ENCODE peak calls at places on chromosome 3, in nine cellular contexts. One of them, this sample, is unnamed. For H3K9me3, the result is how much of the 10 kb centered on the place peaks cover.

GRCh38 chr3:66712210-66712609 is 211.4 kb upstream of the LRIG1 start:
- DNase-seq in neural progenitor cell: no peak
- DNase-seq in endothelial cell of umbilical vein: no peak
- DNase-seq in breast epithelium: no peak
- DNase-seq in stomach: no peak
- DNase-seq in psoas muscle: no peak
- DNase-seq in fibroblast of lung: no peak
- DNase-seq in DND-41: no peak
- DNase-seq in ovary: no peak
- DNase-seq in this sample: no peak

GRCh38 chr3:185900228-185900627 is 37.6 kb downstream of the TRA2B start:
- DNase-seq in neural progenitor cell: no peak
- DNase-seq in fibroblast of lung: peak
- DNase-seq in DND-41: no peak
- DNase-seq in ovary: no peak
- DNase-seq in stomach: no peak
- DNase-seq in psoas muscle: peak
- DNase-seq in endothelial cell of umbilical vein: peak
- DNase-seq in breast epithelium: peak
- DNase-seq in this sample: no peak

GRCh38 chr3:86109434-86109833 is 881.5 kb downstream of the VGLL3 start:
- DNase-seq in stomach: no peak
- DNase-seq in psoas muscle: no peak
- DNase-seq in fibroblast of lung: no peak
- DNase-seq in breast epithelium: no peak
- DNase-seq in neural progenitor cell: no peak
- DNase-seq in endothelial cell of umbilical vein: no peak
- DNase-seq in ovary: no peak
- DNase-seq in DND-41: no peak
- DNase-seq in this sample: no peak

GRCh38 chr3:79461129-79461792 is 306.5 kb downstream of the ROBO1 start:
- DNase-seq in breast epithelium: no peak
- DNase-seq in DND-41: no peak
- DNase-seq in fibroblast of lung: no peak
- DNase-seq in endothelial cell of umbilical vein: no peak
- DNase-seq in ovary: no peak
- DNase-seq in stomach: no peak
- DNase-seq in psoas muscle: no peak
- DNase-seq in neural progenitor cell: no peak
- DNase-seq in this sample: no peak

GRCh38 chr3:129658156-129658843 is 51.8 kb upstream of the PLXND1 start:
- DNase-seq in DND-41: no peak
- DNase-seq in stomach: no peak
- DNase-seq in fibroblast of lung: no peak
- DNase-seq in endothelial cell of umbilical vein: peak
- DNase-seq in neural progenitor cell: no peak
- DNase-seq in breast epithelium: no peak
- DNase-seq in ovary: no peak
- DNase-seq in psoas muscle: no peak
- DNase-seq in this sample: no peak

GRCh38 chr3:196518999-196519737 is 4.0 kb upstream of the SMCO1 start:
- DNase-seq in ovary: peak
- DNase-seq in stomach: peak
- DNase-seq in breast epithelium: no peak
- DNase-seq in fibroblast of lung: peak
- DNase-seq in neural progenitor cell: peak
- DNase-seq in endothelial cell of umbilical vein: peak
- DNase-seq in psoas muscle: peak
- DNase-seq in DND-41: peak
- DNase-seq in this sample: peak

GRCh38 chr3:9875448-9875847 is 4.6 kb downstream of the CIDEC start:
- DNase-seq in DND-41: no peak
- DNase-seq in ovary: no peak
- DNase-seq in fibroblast of lung: no peak
- DNase-seq in psoas muscle: no peak
- DNase-seq in stomach: no peak
- DNase-seq in breast epithelium: no peak
- DNase-seq in endothelial cell of umbilical vein: no peak
- DNase-seq in neural progenitor cell: no peak
- DNase-seq in this sample: no peak

GRCh38 chr3:3636815-3637214 is 162.4 kb upstream of the LRRN1 start:
- DNase-seq in psoas muscle: no peak
- DNase-seq in endothelial cell of umbilical vein: no peak
- DNase-seq in neural progenitor cell: no peak
- DNase-seq in ovary: no peak
- DNase-seq in fibroblast of lung: no peak
- DNase-seq in stomach: no peak
- DNase-seq in DND-41: no peak
- DNase-seq in breast epithelium: peak
- DNase-seq in this sample: no peak

GRCh38 chr3:105458518-105459215 is 92.0 kb downstream of the ALCAM start:
- DNase-seq in DND-41: no peak
- DNase-seq in psoas muscle: no peak
- DNase-seq in breast epithelium: no peak
- DNase-seq in endothelial cell of umbilical vein: no peak
- DNase-seq in fibroblast of lung: no peak
- DNase-seq in stomach: no peak
- DNase-seq in neural progenitor cell: no peak
- DNase-seq in ovary: no peak
- DNase-seq in this sample: no peak

GRCh38 chr3:117628896-117629295 is 919.3 kb downstream of the TUSC7 start:
- DNase-seq in breast epithelium: peak
- DNase-seq in endothelial cell of umbilical vein: peak
- DNase-seq in stomach: peak
- DNase-seq in psoas muscle: no peak
- DNase-seq in fibroblast of lung: peak
- DNase-seq in DND-41: no peak
- DNase-seq in ovary: no peak
- DNase-seq in neural progenitor cell: no peak
- DNase-seq in this sample: no peak
- H3K9me3 ChIP-seq in breast epithelium: under half
- H3K9me3 ChIP-seq in endothelial cell of umbilical vein: under half
- H3K9me3 ChIP-seq in stomach: under half
- H3K9me3 ChIP-seq in psoas muscle: under half
- H3K9me3 ChIP-seq in fibroblast of lung: under half
- H3K9me3 ChIP-seq in DND-41: under half
- H3K9me3 ChIP-seq in ovary: under half
- H3K9me3 ChIP-seq in neural progenitor cell: under half
- H3K9me3 ChIP-seq in this sample: under half

DNA sequence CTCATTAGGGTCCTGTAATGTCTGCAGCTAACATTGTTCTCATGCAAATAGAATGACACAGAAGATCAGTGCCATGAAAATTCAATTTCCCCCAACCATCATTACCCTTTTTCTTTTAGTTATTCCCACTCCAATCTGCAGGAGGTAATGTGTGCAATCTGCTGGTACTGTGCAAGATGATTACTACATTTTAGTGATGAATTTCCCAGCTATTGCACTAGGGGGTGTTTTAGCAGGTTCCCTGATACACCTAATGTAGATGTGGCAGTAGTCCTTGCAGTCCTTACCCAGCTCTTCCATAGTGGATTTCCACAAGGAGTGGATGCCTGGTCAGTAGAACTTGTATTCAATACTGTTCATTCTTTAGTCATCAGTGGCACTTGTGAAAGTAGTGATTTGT is 119.3 kb downstream of the ROBO2 start:
- DNase-seq in neural progenitor cell: no peak
- DNase-seq in endothelial cell of umbilical vein: no peak
- DNase-seq in breast epithelium: no peak
- DNase-seq in ovary: no peak
- DNase-seq in stomach: no peak
- DNase-seq in psoas muscle: no peak
- DNase-seq in DND-41: no peak
- DNase-seq in fibroblast of lung: no peak
- DNase-seq in this sample: no peak
- TF ChIP-seq CTCF in neural progenitor cell: peak
- TF ChIP-seq CTCF in endothelial cell of umbilical vein: no peak
- TF ChIP-seq CTCF in breast epithelium: no peak
- TF ChIP-seq CTCF in ovary: no peak
- TF ChIP-seq CTCF in stomach: no peak
- TF ChIP-seq CTCF in psoas muscle: no peak
- TF ChIP-seq CTCF in DND-41: no peak
- TF ChIP-seq CTCF in fibroblast of lung: no peak
- TF ChIP-seq CTCF in this sample: no peak

GRCh38 chr3:188287339-188287738 is 133.4 kb downstream of the LPP start:
- DNase-seq in ovary: no peak
- DNase-seq in fibroblast of lung: no peak
- DNase-seq in endothelial cell of umbilical vein: no peak
- DNase-seq in neural progenitor cell: no peak
- DNase-seq in breast epithelium: no peak
- DNase-seq in psoas muscle: no peak
- DNase-seq in DND-41: no peak
- DNase-seq in stomach: no peak
- DNase-seq in this sample: no peak
- H3K9me3 ChIP-seq in ovary: under half
- H3K9me3 ChIP-seq in fibroblast of lung: under half
- H3K9me3 ChIP-seq in endothelial cell of umbilical vein: under half
- H3K9me3 ChIP-seq in neural progenitor cell: under half
- H3K9me3 ChIP-seq in breast epithelium: under half
- H3K9me3 ChIP-seq in psoas muscle: under half
- H3K9me3 ChIP-seq in DND-41: under half
- H3K9me3 ChIP-seq in stomach: under half
- H3K9me3 ChIP-seq in this sample: under half

GRCh38 chr3:103440539-103441113 is 1005.8 kb downstream of the ZPLD1 start:
- DNase-seq in psoas muscle: no peak
- DNase-seq in endothelial cell of umbilical vein: no peak
- DNase-seq in breast epithelium: no peak
- DNase-seq in stomach: no peak
- DNase-seq in ovary: no peak
- DNase-seq in DND-41: no peak
- DNase-seq in fibroblast of lung: peak
- DNase-seq in neural progenitor cell: peak
- DNase-seq in this sample: no peak
- TF ChIP-seq CTCF in psoas muscle: no peak
- TF ChIP-seq CTCF in endothelial cell of umbilical vein: no peak
- TF ChIP-seq CTCF in breast epithelium: no peak
- TF ChIP-seq CTCF in stomach: no peak
- TF ChIP-seq CTCF in ovary: no peak
- TF ChIP-seq CTCF in DND-41: peak
- TF ChIP-seq CTCF in fibroblast of lung: no peak
- TF ChIP-seq CTCF in neural progenitor cell: peak
- TF ChIP-seq CTCF in this sample: no peak

GRCh38 chr3:463793-464192 is 267.2 kb downstream of the CHL1 start:
- DNase-seq in stomach: no peak
- DNase-seq in breast epithelium: no peak
- DNase-seq in ovary: no peak
- DNase-seq in psoas muscle: no peak
- DNase-seq in fibroblast of lung: no peak
- DNase-seq in neural progenitor cell: no peak
- DNase-seq in endothelial cell of umbilical vein: no peak
- DNase-seq in DND-41: no peak
- DNase-seq in this sample: no peak

GRCh38 chr3:464255-464654 is 267.7 kb downstream of the CHL1 start:
- DNase-seq in DND-41: no peak
- DNase-seq in endothelial cell of umbilical vein: no peak
- DNase-seq in fibroblast of lung: no peak
- DNase-seq in stomach: no peak
- DNase-seq in psoas muscle: no peak
- DNase-seq in neural progenitor cell: no peak
- DNase-seq in breast epithelium: no peak
- DNase-seq in ovary: no peak
- DNase-seq in this sample: no peak

GRCh38 chr3:462851-463250 is 266.3 kb downstream of the CHL1 start:
- DNase-seq in stomach: no peak
- DNase-seq in fibroblast of lung: no peak
- DNase-seq in psoas muscle: no peak
- DNase-seq in ovary: no peak
- DNase-seq in DND-41: no peak
- DNase-seq in breast epithelium: no peak
- DNase-seq in neural progenitor cell: no peak
- DNase-seq in endothelial cell of umbilical vein: no peak
- DNase-seq in this sample: no peak

GRCh38 chr3:473284-473800 is 276.8 kb downstream of the CHL1 start:
- DNase-seq in fibroblast of lung: no peak
- DNase-seq in stomach: no peak
- DNase-seq in breast epithelium: no peak
- DNase-seq in DND-41: no peak
- DNase-seq in psoas muscle: no peak
- DNase-seq in neural progenitor cell: no peak
- DNase-seq in ovary: no peak
- DNase-seq in endothelial cell of umbilical vein: no peak
- DNase-seq in this sample: no peak

GRCh38 chr3:468172-468571 is 271.6 kb downstream of the CHL1 start:
- DNase-seq in ovary: no peak
- DNase-seq in neural progenitor cell: peak
- DNase-seq in fibroblast of lung: peak
- DNase-seq in stomach: no peak
- DNase-seq in DND-41: no peak
- DNase-seq in endothelial cell of umbilical vein: no peak
- DNase-seq in breast epithelium: no peak
- DNase-seq in psoas muscle: no peak
- DNase-seq in this sample: no peak
- H3K9me3 ChIP-seq in ovary: under half
- H3K9me3 ChIP-seq in neural progenitor cell: under half
- H3K9me3 ChIP-seq in fibroblast of lung: under half
- H3K9me3 ChIP-seq in stomach: under half
- H3K9me3 ChIP-seq in DND-41: under half
- H3K9me3 ChIP-seq in endothelial cell of umbilical vein: under half
- H3K9me3 ChIP-seq in breast epithelium: under half
- H3K9me3 ChIP-seq in psoas muscle: under half
- H3K9me3 ChIP-seq in this sample: under half

GRCh38 chr3:46935168-46935858 is 41.2 kb downstream of the CCDC12 start:
- DNase-seq in endothelial cell of umbilical vein: peak
- DNase-seq in ovary: peak
- DNase-seq in psoas muscle: peak
- DNase-seq in neural progenitor cell: peak
- DNase-seq in stomach: peak
- DNase-seq in DND-41: no peak
- DNase-seq in breast epithelium: peak
- DNase-seq in fibroblast of lung: peak
- DNase-seq in this sample: no peak
- TF ChIP-seq CTCF in endothelial cell of umbilical vein: peak
- TF ChIP-seq CTCF in ovary: peak
- TF ChIP-seq CTCF in psoas muscle: peak
- TF ChIP-seq CTCF in neural progenitor cell: peak
- TF ChIP-seq CTCF in stomach: no peak
- TF ChIP-seq CTCF in DND-41: no peak
- TF ChIP-seq CTCF in breast epithelium: peak
- TF ChIP-seq CTCF in fibroblast of lung: peak
- TF ChIP-seq CTCF in this sample: no peak

DNA sequence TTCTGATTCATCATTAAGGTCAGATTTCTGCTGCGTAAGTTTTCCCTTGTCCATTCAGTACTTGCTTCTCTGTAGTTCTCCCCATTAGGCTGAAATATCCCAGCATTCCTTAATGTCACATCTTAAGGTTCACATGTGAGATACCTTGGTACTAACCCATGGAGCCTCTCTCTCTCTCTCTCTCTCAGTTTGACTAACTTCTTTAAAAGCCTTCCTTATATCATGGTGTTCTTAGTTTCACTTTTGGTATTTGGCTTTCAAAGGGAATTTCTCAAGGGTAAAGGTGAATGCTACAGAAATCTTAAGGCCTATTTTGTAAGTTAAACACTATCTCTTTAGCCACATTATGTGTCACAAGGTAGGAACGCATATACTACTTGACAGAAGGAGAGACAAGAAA is 427.3 kb upstream of the ZNF717 start:
- DNase-seq in endothelial cell of umbilical vein: no peak
- DNase-seq in psoas muscle: no peak
- DNase-seq in ovary: no peak
- DNase-seq in neural progenitor cell: no peak
- DNase-seq in stomach: no peak
- DNase-seq in fibroblast of lung: no peak
- DNase-seq in DND-41: no peak
- DNase-seq in breast epithelium: no peak
- DNase-seq in this sample: no peak
- H3K9me3 ChIP-seq in endothelial cell of umbilical vein: under half
- H3K9me3 ChIP-seq in psoas muscle: under half
- H3K9me3 ChIP-seq in ovary: under half
- H3K9me3 ChIP-seq in neural progenitor cell: under half
- H3K9me3 ChIP-seq in stomach: under half
- H3K9me3 ChIP-seq in fibroblast of lung: under half
- H3K9me3 ChIP-seq in DND-41: under half
- H3K9me3 ChIP-seq in breast epithelium: under half
- H3K9me3 ChIP-seq in this sample: under half

GRCh38 chr3:32154180-32154579 is 47.8 kb downstream of the GPD1L start:
- DNase-seq in endothelial cell of umbilical vein: no peak
- DNase-seq in ovary: no peak
- DNase-seq in stomach: no peak
- DNase-seq in psoas muscle: no peak
- DNase-seq in DND-41: no peak
- DNase-seq in breast epithelium: no peak
- DNase-seq in neural progenitor cell: peak
- DNase-seq in fibroblast of lung: no peak
- DNase-seq in this sample: no peak
- TF ChIP-seq CTCF in endothelial cell of umbilical vein: peak
- TF ChIP-seq CTCF in ovary: no peak
- TF ChIP-seq CTCF in stomach: no peak
- TF ChIP-seq CTCF in psoas muscle: no peak
- TF ChIP-seq CTCF in DND-41: peak
- TF ChIP-seq CTCF in breast epithelium: no peak
- TF ChIP-seq CTCF in neural progenitor cell: peak
- TF ChIP-seq CTCF in fibroblast of lung: peak
- TF ChIP-seq CTCF in this sample: no peak

This sample was measured in CD4-positive, alpha-beta T cell.